ENCODE peak calls at places on chromosomes 5 and 9, in seven cellular contexts. One of them, this sample, is unnamed.

GRCh38 chr9:105554042-105554441 is 3.9 kb upstream of the FKTN start:
- DNase-seq in HCT116: no peak
- DNase-seq in heart left ventricle: peak
- DNase-seq in uterus: no peak
- DNase-seq in left lung: no peak
- DNase-seq in neural progenitor cell: no peak
- DNase-seq in PC-3: no peak
- DNase-seq in this sample: no peak

GRCh38 chr5:120405291-120405864 is 58.7 kb upstream of the PRR16 start:
- DNase-seq in left lung: no peak
- DNase-seq in neural progenitor cell: no peak
- DNase-seq in heart left ventricle: no peak
- DNase-seq in PC-3: peak
- DNase-seq in HCT116: no peak
- DNase-seq in uterus: no peak
- DNase-seq in this sample: no peak

GRCh38 chr5:1445895-1446601 is 808 bp upstream of the SLC6A3 start:
- DNase-seq in PC-3: no peak
- DNase-seq in HCT116: no peak
- DNase-seq in left lung: peak
- DNase-seq in neural progenitor cell: peak
- DNase-seq in uterus: no peak
- DNase-seq in heart left ventricle: no peak
- DNase-seq in this sample: no peak

GRCh38 chr5:160852049-160852448 is at the start of gene ATP10B:
- DNase-seq in heart left ventricle: no peak
- DNase-seq in PC-3: no peak
- DNase-seq in left lung: no peak
- DNase-seq in neural progenitor cell: no peak
- DNase-seq in uterus: no peak
- DNase-seq in HCT116: no peak
- DNase-seq in this sample: no peak

GRCh38 chr5:149202910-149203451 is 61.7 kb downstream of the ABLIM3 start:
- DNase-seq in uterus: no peak
- DNase-seq in PC-3: no peak
- DNase-seq in neural progenitor cell: no peak
- DNase-seq in heart left ventricle: no peak
- DNase-seq in left lung: no peak
- DNase-seq in HCT116: no peak
- DNase-seq in this sample: no peak

GRCh38 chr9:13266172-13266571 is 13.3 kb downstream of the MPDZ start:
- DNase-seq in neural progenitor cell: no peak
- DNase-seq in HCT116: no peak
- DNase-seq in left lung: no peak
- DNase-seq in uterus: no peak
- DNase-seq in heart left ventricle: no peak
- DNase-seq in PC-3: no peak
- DNase-seq in this sample: no peak

GRCh38 chr9:116124472-116125040 is 29.0 kb upstream of the PAPPA start:
- DNase-seq in neural progenitor cell: no peak
- DNase-seq in PC-3: no peak
- DNase-seq in HCT116: no peak
- DNase-seq in heart left ventricle: no peak
- DNase-seq in left lung: no peak
- DNase-seq in uterus: no peak
- DNase-seq in this sample: no peak

GRCh38 chr5:108382784-108383358 is 973 bp upstream of the FBXL17 start:
- DNase-seq in neural progenitor cell: peak
- DNase-seq in heart left ventricle: no peak
- DNase-seq in PC-3: no peak
- DNase-seq in uterus: no peak
- DNase-seq in left lung: no peak
- DNase-seq in HCT116: no peak
- DNase-seq in this sample: no peak

GRCh38 chr5:179128041-179128365 is 67.8 kb downstream of the ZNF354C start:
- DNase-seq in HCT116: no peak
- DNase-seq in left lung: no peak
- DNase-seq in heart left ventricle: no peak
- DNase-seq in PC-3: no peak
- DNase-seq in uterus: no peak
- DNase-seq in neural progenitor cell: no peak
- DNase-seq in this sample: no peak

GRCh38 chr9:78280982-78281668 is 15.8 kb upstream of the PSAT1 start:
- DNase-seq in heart left ventricle: peak
- DNase-seq in uterus: peak
- DNase-seq in HCT116: no peak
- DNase-seq in left lung: peak
- DNase-seq in neural progenitor cell: no peak
- DNase-seq in PC-3: no peak
- DNase-seq in this sample: peak

GRCh38 chr9:114631166-114631565 is 20.1 kb downstream of the TMEM268 start:
- DNase-seq in uterus: no peak
- DNase-seq in left lung: no peak
- DNase-seq in HCT116: no peak
- DNase-seq in heart left ventricle: no peak
- DNase-seq in neural progenitor cell: no peak
- DNase-seq in PC-3: no peak
- DNase-seq in this sample: no peak

GRCh38 chr5:106601605-106602004 is 1069.1 kb downstream of the EFNA5 start:
- DNase-seq in neural progenitor cell: no peak
- DNase-seq in HCT116: no peak
- DNase-seq in PC-3: peak
- DNase-seq in uterus: no peak
- DNase-seq in heart left ventricle: no peak
- DNase-seq in left lung: no peak
- DNase-seq in this sample: no peak

GRCh38 chr5:1799110-1799601 is 481 bp downstream of the MRPL36 start:
- DNase-seq in HCT116: no peak
- DNase-seq in left lung: peak
- DNase-seq in heart left ventricle: no peak
- DNase-seq in PC-3: no peak
- DNase-seq in uterus: no peak
- DNase-seq in neural progenitor cell: peak
- DNase-seq in this sample: no peak

GRCh38 chr9:83472764-83473163 is 65.4 kb downstream of the FRMD3 start:
- DNase-seq in left lung: no peak
- DNase-seq in neural progenitor cell: no peak
- DNase-seq in uterus: no peak
- DNase-seq in PC-3: no peak
- DNase-seq in HCT116: no peak
- DNase-seq in heart left ventricle: no peak
- DNase-seq in this sample: peak

GRCh38 chr5:29720954-29721353 is 1472.5 kb upstream of the CDH6 start:
- DNase-seq in PC-3: peak
- DNase-seq in neural progenitor cell: no peak
- DNase-seq in uterus: no peak
- DNase-seq in heart left ventricle: no peak
- DNase-seq in HCT116: no peak
- DNase-seq in left lung: no peak
- DNase-seq in this sample: no peak

GRCh38 chr5:75656311-75657003 is 45.2 kb downstream of the ANKDD1B start:
- DNase-seq in neural progenitor cell: no peak
- DNase-seq in left lung: no peak
- DNase-seq in HCT116: no peak
- DNase-seq in heart left ventricle: peak
- DNase-seq in PC-3: no peak
- DNase-seq in uterus: no peak
- DNase-seq in this sample: no peak

GRCh38 chr9:104984121-104984520 is 56.2 kb upstream of the ABCA1 start:
- DNase-seq in PC-3: no peak
- DNase-seq in HCT116: no peak
- DNase-seq in neural progenitor cell: no peak
- DNase-seq in heart left ventricle: no peak
- DNase-seq in left lung: no peak
- DNase-seq in uterus: no peak
- DNase-seq in this sample: no peak

GRCh38 chr9:30597609-30598008 is 1786.8 kb upstream of the ACO1 start:
- DNase-seq in PC-3: no peak
- DNase-seq in neural progenitor cell: no peak
- DNase-seq in heart left ventricle: no peak
- DNase-seq in uterus: no peak
- DNase-seq in HCT116: no peak
- DNase-seq in left lung: no peak
- DNase-seq in this sample: no peak

GRCh38 chr9:34254966-34255825 is 73.9 kb downstream of the KIF24 start:
- DNase-seq in uterus: peak
- DNase-seq in neural progenitor cell: no peak
- DNase-seq in HCT116: no peak
- DNase-seq in heart left ventricle: peak
- DNase-seq in left lung: no peak
- DNase-seq in PC-3: peak
- DNase-seq in this sample: no peak

GRCh38 chr5:146919304-146919703 is 40.7 kb upstream of the PPP2R2B start:
- DNase-seq in heart left ventricle: no peak
- DNase-seq in HCT116: no peak
- DNase-seq in uterus: no peak
- DNase-seq in neural progenitor cell: peak
- DNase-seq in PC-3: no peak
- DNase-seq in left lung: no peak
- DNase-seq in this sample: no peak

GRCh38 chr9:69115621-69116020 is 58.5 kb upstream of the TJP2 start:
- DNase-seq in left lung: no peak
- DNase-seq in uterus: no peak
- DNase-seq in neural progenitor cell: no peak
- DNase-seq in heart left ventricle: no peak
- DNase-seq in PC-3: peak
- DNase-seq in HCT116: no peak
- DNase-seq in this sample: no peak

GRCh38 chr9:94948567-94949235 is 222.2 kb downstream of the AOPEP start:
- DNase-seq in heart left ventricle: no peak
- DNase-seq in uterus: no peak
- DNase-seq in neural progenitor cell: no peak
- DNase-seq in HCT116: no peak
- DNase-seq in PC-3: no peak
- DNase-seq in left lung: no peak
- DNase-seq in this sample: no peak

GRCh38 chr9:117265253-117265652 is 149.6 kb downstream of the ASTN2 start:
- DNase-seq in HCT116: no peak
- DNase-seq in uterus: no peak
- DNase-seq in neural progenitor cell: no peak
- DNase-seq in left lung: no peak
- DNase-seq in heart left ventricle: peak
- DNase-seq in PC-3: no peak
- DNase-seq in this sample: no peak

GRCh38 chr5:54603372-54603771 is 85.8 kb downstream of the SNX18 start:
- DNase-seq in neural progenitor cell: no peak
- DNase-seq in PC-3: no peak
- DNase-seq in left lung: no peak
- DNase-seq in uterus: no peak
- DNase-seq in HCT116: no peak
- DNase-seq in heart left ventricle: no peak
- DNase-seq in this sample: no peak
- H3K4me3 ChIP-seq in neural progenitor cell: no peak
- H3K4me3 ChIP-seq in PC-3: no peak
- H3K4me3 ChIP-seq in left lung: no peak
- H3K4me3 ChIP-seq in uterus: no peak
- H3K4me3 ChIP-seq in HCT116: no peak
- H3K4me3 ChIP-seq in heart left ventricle: no peak
- H3K4me3 ChIP-seq in this sample: no peak

GRCh38 chr5:141760753-141761152 is 78.7 kb upstream of the ARAP3 start:
- DNase-seq in heart left ventricle: no peak
- DNase-seq in left lung: no peak
- DNase-seq in neural progenitor cell: no peak
- DNase-seq in HCT116: no peak
- DNase-seq in uterus: no peak
- DNase-seq in PC-3: no peak
- DNase-seq in this sample: no peak

GRCh38 chr5:141760193-141760592 is 78.2 kb upstream of the ARAP3 start:
- DNase-seq in neural progenitor cell: no peak
- DNase-seq in HCT116: no peak
- DNase-seq in left lung: no peak
- DNase-seq in uterus: no peak
- DNase-seq in PC-3: peak
- DNase-seq in heart left ventricle: no peak
- DNase-seq in this sample: no peak

GRCh38 chr5:141757402-141757801 is 75.4 kb upstream of the ARAP3 start:
- DNase-seq in left lung: no peak
- DNase-seq in uterus: no peak
- DNase-seq in HCT116: peak
- DNase-seq in heart left ventricle: no peak
- DNase-seq in PC-3: peak
- DNase-seq in neural progenitor cell: peak
- DNase-seq in this sample: no peak

GRCh38 chr5:141756196-141756595 is 74.2 kb upstream of the ARAP3 start:
- DNase-seq in left lung: no peak
- DNase-seq in HCT116: no peak
- DNase-seq in neural progenitor cell: no peak
- DNase-seq in PC-3: no peak
- DNase-seq in uterus: no peak
- DNase-seq in heart left ventricle: no peak
- DNase-seq in this sample: no peak

DNA sequence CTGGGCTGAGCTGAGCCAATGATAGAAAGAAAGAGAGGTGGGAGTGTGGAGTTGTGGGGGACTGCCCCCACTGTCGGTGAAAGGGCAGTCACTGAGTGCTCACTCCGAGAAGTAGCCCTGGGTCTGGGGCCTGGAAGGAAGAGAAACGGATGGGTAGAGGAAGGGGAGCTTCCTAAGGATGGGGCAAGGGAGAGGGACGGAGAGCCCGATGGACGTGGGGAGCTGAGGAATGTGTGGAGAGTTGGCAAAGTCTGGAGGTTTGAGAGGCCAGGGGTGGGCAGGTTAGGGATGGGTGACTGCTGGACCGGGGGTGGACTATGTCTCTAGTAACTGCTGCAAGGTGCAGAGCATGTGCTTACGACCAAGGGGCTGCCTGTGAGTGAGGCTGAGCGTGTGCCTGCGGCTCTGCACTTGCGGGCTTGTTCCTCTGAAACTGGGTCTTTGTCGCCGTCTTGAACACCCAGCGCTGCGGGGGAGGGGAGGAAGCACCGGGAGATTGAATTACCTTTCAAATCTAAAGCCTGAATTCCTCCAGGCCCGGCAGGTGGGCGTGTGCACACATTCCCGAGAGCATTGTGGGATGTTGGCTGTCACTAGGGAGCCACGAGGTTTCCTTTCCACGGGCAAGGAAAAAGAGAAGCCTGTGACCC is 76.4 kb upstream of the ARAP3 start:
- DNase-seq in PC-3: no peak
- DNase-seq in uterus: no peak
- DNase-seq in left lung: no peak
- DNase-seq in neural progenitor cell: peak
- DNase-seq in heart left ventricle: no peak
- DNase-seq in HCT116: no peak
- DNase-seq in this sample: no peak
- H3K4me3 ChIP-seq in PC-3: no peak
- H3K4me3 ChIP-seq in uterus: no peak
- H3K4me3 ChIP-seq in left lung: no peak
- H3K4me3 ChIP-seq in neural progenitor cell: peak
- H3K4me3 ChIP-seq in heart left ventricle: no peak
- H3K4me3 ChIP-seq in HCT116: no peak
- H3K4me3 ChIP-seq in this sample: no peak

GRCh38 chr9:18490591-18491370 is 16.8 kb downstream of the ADAMTSL1 start:
- DNase-seq in PC-3: peak
- DNase-seq in left lung: no peak
- DNase-seq in uterus: peak
- DNase-seq in heart left ventricle: no peak
- DNase-seq in neural progenitor cell: no peak
- DNase-seq in HCT116: no peak
- DNase-seq in this sample: no peak
- H3K4me3 ChIP-seq in PC-3: peak
- H3K4me3 ChIP-seq in left lung: no peak
- H3K4me3 ChIP-seq in uterus: peak
- H3K4me3 ChIP-seq in heart left ventricle: no peak
- H3K4me3 ChIP-seq in neural progenitor cell: no peak
- H3K4me3 ChIP-seq in HCT116: no peak
- H3K4me3 ChIP-seq in this sample: no peak

GRCh38 chr5:109743041-109743531 is 53.4 kb downstream of the MAN2A1 start:
- DNase-seq in PC-3: no peak
- DNase-seq in heart left ventricle: no peak
- DNase-seq in uterus: no peak
- DNase-seq in neural progenitor cell: no peak
- DNase-seq in HCT116: no peak
- DNase-seq in left lung: no peak
- DNase-seq in this sample: no peak
- H3K4me3 ChIP-seq in PC-3: no peak
- H3K4me3 ChIP-seq in heart left ventricle: no peak
- H3K4me3 ChIP-seq in uterus: no peak
- H3K4me3 ChIP-seq in neural progenitor cell: no peak
- H3K4me3 ChIP-seq in HCT116: no peak
- H3K4me3 ChIP-seq in left lung: no peak
- H3K4me3 ChIP-seq in this sample: no peak